ENCODE peak calls at places on chromosome 5, in five cellular contexts. One of them, this sample, is unnamed. For H3K27me3, the result is how much of the 10 kb centered on the place peaks cover.

GRCh38 chr5:81408496-81408895 is 14.6 kb upstream of the ACOT12 start:
- DNase-seq in esophagus squamous epithelium: no peak
- DNase-seq in tibial nerve: no peak
- DNase-seq in H1: no peak
- DNase-seq in IMR-90: no peak
- DNase-seq in this sample: no peak

GRCh38 chr5:159049844-159050318 is 49.8 kb downstream of the EBF1 start:
- DNase-seq in esophagus squamous epithelium: no peak
- DNase-seq in tibial nerve: no peak
- DNase-seq in H1: no peak
- DNase-seq in IMR-90: peak
- DNase-seq in this sample: peak

GRCh38 chr5:67059747-67060490 is 136.7 kb downstream of the CD180 start:
- DNase-seq in esophagus squamous epithelium: no peak
- DNase-seq in tibial nerve: no peak
- DNase-seq in H1: no peak
- DNase-seq in IMR-90: peak
- DNase-seq in this sample: no peak

GRCh38 chr5:133819977-133820471 is 148.4 kb downstream of the C5orf15 start:
- DNase-seq in esophagus squamous epithelium: no peak
- DNase-seq in tibial nerve: no peak
- DNase-seq in H1: no peak
- DNase-seq in IMR-90: no peak
- DNase-seq in this sample: no peak

GRCh38 chr5:17154211-17154996 is 63.0 kb upstream of the BASP1 start:
- DNase-seq in esophagus squamous epithelium: no peak
- DNase-seq in tibial nerve: no peak
- DNase-seq in H1: no peak
- DNase-seq in IMR-90: peak
- DNase-seq in this sample: no peak

GRCh38 chr5:173486826-173487225 is 129.6 kb downstream of the BOD1 start:
- DNase-seq in esophagus squamous epithelium: no peak
- DNase-seq in tibial nerve: no peak
- DNase-seq in H1: no peak
- DNase-seq in IMR-90: no peak
- DNase-seq in this sample: no peak

GRCh38 chr5:4018968-4019766 is 423.5 kb downstream of the IRX1 start:
- DNase-seq in esophagus squamous epithelium: no peak
- DNase-seq in tibial nerve: peak
- DNase-seq in H1: no peak
- DNase-seq in IMR-90: no peak
- DNase-seq in this sample: no peak

GRCh38 chr5:157459715-157460599 is at the start of gene NIPAL4:
- DNase-seq in esophagus squamous epithelium: no peak
- DNase-seq in tibial nerve: no peak
- DNase-seq in H1: peak
- DNase-seq in IMR-90: no peak
- DNase-seq in this sample: peak

GRCh38 chr5:52560366-52560765 is 227.3 kb upstream of the ITGA1 start:
- DNase-seq in esophagus squamous epithelium: no peak
- DNase-seq in tibial nerve: no peak
- DNase-seq in H1: no peak
- DNase-seq in IMR-90: no peak
- DNase-seq in this sample: no peak

GRCh38 chr5:147743686-147744332 is 38.7 kb downstream of the JAKMIP2 start:
- DNase-seq in esophagus squamous epithelium: no peak
- DNase-seq in tibial nerve: peak
- DNase-seq in H1: no peak
- DNase-seq in IMR-90: no peak
- DNase-seq in this sample: peak

GRCh38 chr5:95773325-95774059 is 42.4 kb downstream of the RHOBTB3 start:
- DNase-seq in esophagus squamous epithelium: no peak
- DNase-seq in tibial nerve: no peak
- DNase-seq in H1: no peak
- DNase-seq in IMR-90: peak
- DNase-seq in this sample: no peak

GRCh38 chr5:53616939-53617549 is 56.6 kb downstream of the NDUFS4 start:
- DNase-seq in esophagus squamous epithelium: no peak
- DNase-seq in tibial nerve: no peak
- DNase-seq in H1: no peak
- DNase-seq in IMR-90: peak
- DNase-seq in this sample: no peak

GRCh38 chr5:149011084-149011483 is 51.8 kb downstream of the SH3TC2 start:
- DNase-seq in esophagus squamous epithelium: no peak
- DNase-seq in tibial nerve: no peak
- DNase-seq in H1: no peak
- DNase-seq in IMR-90: peak
- DNase-seq in this sample: no peak

GRCh38 chr5:61386062-61386800 is 54.2 kb downstream of the ZSWIM6 start:
- DNase-seq in esophagus squamous epithelium: no peak
- DNase-seq in tibial nerve: no peak
- DNase-seq in H1: no peak
- DNase-seq in IMR-90: no peak
- DNase-seq in this sample: no peak

GRCh38 chr5:13595978-13596377 is 348.5 kb downstream of the DNAH5 start:
- DNase-seq in esophagus squamous epithelium: no peak
- DNase-seq in tibial nerve: no peak
- DNase-seq in H1: no peak
- DNase-seq in IMR-90: no peak
- DNase-seq in this sample: no peak

GRCh38 chr5:67063791-67064190 is 132.8 kb downstream of the CD180 start:
- DNase-seq in esophagus squamous epithelium: no peak
- DNase-seq in tibial nerve: no peak
- DNase-seq in H1: no peak
- DNase-seq in IMR-90: peak
- DNase-seq in this sample: no peak

GRCh38 chr5:107413754-107414153 is 257.0 kb downstream of the EFNA5 start:
- DNase-seq in esophagus squamous epithelium: no peak
- DNase-seq in tibial nerve: no peak
- DNase-seq in H1: no peak
- DNase-seq in IMR-90: no peak
- DNase-seq in this sample: no peak

GRCh38 chr5:141508808-141509611 is 20.1 kb downstream of the PCDHGC5 start:
- DNase-seq in esophagus squamous epithelium: no peak
- DNase-seq in tibial nerve: peak
- DNase-seq in H1: no peak
- DNase-seq in IMR-90: peak
- DNase-seq in this sample: peak

GRCh38 chr5:39942606-39943005 is 517.8 kb upstream of the DAB2 start:
- DNase-seq in esophagus squamous epithelium: no peak
- DNase-seq in tibial nerve: no peak
- DNase-seq in H1: no peak
- DNase-seq in IMR-90: no peak
- DNase-seq in this sample: no peak

GRCh38 chr5:173880306-173880985 is 7.7 kb upstream of the CPEB4 start:
- DNase-seq in esophagus squamous epithelium: no peak
- DNase-seq in tibial nerve: no peak
- DNase-seq in H1: no peak
- DNase-seq in IMR-90: peak
- DNase-seq in this sample: no peak

GRCh38 chr5:53109436-53110127 is at the start of gene MOCS2:
- DNase-seq in esophagus squamous epithelium: peak
- DNase-seq in tibial nerve: peak
- DNase-seq in H1: peak
- DNase-seq in IMR-90: peak
- DNase-seq in this sample: peak

GRCh38 chr5:143678148-143678906 is 133.6 kb upstream of the HMHB1 start:
- DNase-seq in esophagus squamous epithelium: no peak
- DNase-seq in tibial nerve: no peak
- DNase-seq in H1: no peak
- DNase-seq in IMR-90: no peak
- DNase-seq in this sample: no peak

GRCh38 chr5:41793156-41793770 is 77.0 kb downstream of the OXCT1 start:
- DNase-seq in esophagus squamous epithelium: no peak
- DNase-seq in tibial nerve: no peak
- DNase-seq in H1: no peak
- DNase-seq in IMR-90: peak
- DNase-seq in this sample: no peak

GRCh38 chr5:56012281-56012963 is 17.7 kb upstream of the IL6ST start:
- DNase-seq in esophagus squamous epithelium: no peak
- DNase-seq in tibial nerve: no peak
- DNase-seq in H1: no peak
- DNase-seq in IMR-90: peak
- DNase-seq in this sample: peak

GRCh38 chr5:143093452-143094086 is 309.9 kb downstream of the NR3C1 start:
- DNase-seq in esophagus squamous epithelium: no peak
- DNase-seq in tibial nerve: no peak
- DNase-seq in H1: no peak
- DNase-seq in IMR-90: no peak
- DNase-seq in this sample: no peak

GRCh38 chr5:67577424-67577823 is 380.8 kb upstream of the CD180 start:
- DNase-seq in esophagus squamous epithelium: no peak
- DNase-seq in tibial nerve: no peak
- DNase-seq in H1: no peak
- DNase-seq in IMR-90: peak
- DNase-seq in this sample: no peak

GRCh38 chr5:149666212-149666852 is 63.8 kb upstream of the PPARGC1B start:
- DNase-seq in esophagus squamous epithelium: no peak
- DNase-seq in tibial nerve: no peak
- DNase-seq in H1: no peak
- DNase-seq in IMR-90: peak
- DNase-seq in this sample: no peak

GRCh38 chr5:122965111-122965510 is 71.4 kb downstream of the PPIC start:
- DNase-seq in esophagus squamous epithelium: no peak
- DNase-seq in tibial nerve: no peak
- DNase-seq in H1: no peak
- DNase-seq in IMR-90: no peak
- DNase-seq in this sample: no peak

GRCh38 chr5:59503223-59503622 is 390.3 kb downstream of the PDE4D start:
- DNase-seq in esophagus squamous epithelium: no peak
- DNase-seq in tibial nerve: no peak
- DNase-seq in H1: no peak
- DNase-seq in IMR-90: no peak
- DNase-seq in this sample: no peak

GRCh38 chr5:137935190-137935589 is 45.9 kb downstream of the PKD2L2 start:
- DNase-seq in esophagus squamous epithelium: no peak
- DNase-seq in tibial nerve: no peak
- DNase-seq in H1: no peak
- DNase-seq in IMR-90: no peak
- DNase-seq in this sample: no peak

GRCh38 chr5:112154940-112155686 is 264.0 kb downstream of the EPB41L4A start:
- DNase-seq in esophagus squamous epithelium: no peak
- DNase-seq in tibial nerve: no peak
- DNase-seq in H1: no peak
- DNase-seq in IMR-90: peak
- DNase-seq in this sample: no peak

GRCh38 chr5:73896117-73896516 is 270.1 kb downstream of the ARHGEF28 start:
- DNase-seq in esophagus squamous epithelium: no peak
- DNase-seq in tibial nerve: no peak
- DNase-seq in H1: no peak
- DNase-seq in IMR-90: no peak
- DNase-seq in this sample: no peak
- H3K27me3 ChIP-seq in esophagus squamous epithelium: under half
- H3K27me3 ChIP-seq in tibial nerve: under half
- H3K27me3 ChIP-seq in H1: under half
- H3K27me3 ChIP-seq in IMR-90: under half
- H3K27me3 ChIP-seq in this sample: under half

GRCh38 chr5:9903806-9904205 is 273.7 kb upstream of the TAS2R1 start:
- DNase-seq in esophagus squamous epithelium: no peak
- DNase-seq in tibial nerve: no peak
- DNase-seq in H1: no peak
- DNase-seq in IMR-90: peak
- DNase-seq in this sample: no peak

GRCh38 chr5:9894571-9895304 is 264.6 kb upstream of the TAS2R1 start:
- DNase-seq in esophagus squamous epithelium: no peak
- DNase-seq in tibial nerve: no peak
- DNase-seq in H1: no peak
- DNase-seq in IMR-90: no peak
- DNase-seq in this sample: no peak

GRCh38 chr5:9892696-9893095 is 262.5 kb upstream of the TAS2R1 start:
- DNase-seq in esophagus squamous epithelium: no peak
- DNase-seq in tibial nerve: no peak
- DNase-seq in H1: no peak
- DNase-seq in IMR-90: no peak
- DNase-seq in this sample: no peak

GRCh38 chr5:9895305-9895650 is 265.1 kb upstream of the TAS2R1 start:
- DNase-seq in esophagus squamous epithelium: no peak
- DNase-seq in tibial nerve: no peak
- DNase-seq in H1: no peak
- DNase-seq in IMR-90: no peak
- DNase-seq in this sample: no peak

DNA sequence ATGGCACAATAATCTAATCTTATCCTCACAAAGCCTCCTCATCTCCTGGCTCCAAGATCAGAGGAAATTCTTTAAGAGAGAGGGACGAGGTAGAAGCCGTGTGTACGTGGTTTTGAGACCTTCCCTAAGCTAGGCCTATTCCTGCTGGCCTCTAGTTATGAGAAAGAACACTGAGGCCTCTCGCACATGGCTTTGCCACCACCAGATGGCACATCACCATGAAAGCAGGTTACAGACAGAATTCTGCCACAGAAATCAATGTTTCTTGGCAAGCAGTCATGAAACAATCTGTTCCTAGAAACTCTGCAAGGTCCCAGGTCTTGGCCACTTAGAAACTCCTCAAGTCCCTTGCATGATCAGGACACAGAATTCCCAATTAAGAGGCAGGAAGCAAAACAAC is 268.2 kb upstream of the TAS2R1 start:
- DNase-seq in esophagus squamous epithelium: no peak
- DNase-seq in tibial nerve: no peak
- DNase-seq in H1: peak
- DNase-seq in IMR-90: peak
- DNase-seq in this sample: no peak
- TF ChIP-seq CTCF in esophagus squamous epithelium: peak
- TF ChIP-seq CTCF in tibial nerve: no peak
- TF ChIP-seq CTCF in H1: peak
- TF ChIP-seq CTCF in IMR-90: peak
- TF ChIP-seq CTCF in this sample: no peak

GRCh38 chr5:132665681-132666080 is 7.7 kb downstream of the IL13 start:
- DNase-seq in esophagus squamous epithelium: no peak
- DNase-seq in tibial nerve: no peak
- DNase-seq in H1: no peak
- DNase-seq in IMR-90: no peak
- DNase-seq in this sample: no peak

GRCh38 chr5:132664696-132665209 is 6.8 kb downstream of the IL13 start:
- DNase-seq in esophagus squamous epithelium: no peak
- DNase-seq in tibial nerve: no peak
- DNase-seq in H1: no peak
- DNase-seq in IMR-90: no peak
- DNase-seq in this sample: no peak

GRCh38 chr5:132667761-132668705 is 5.8 kb upstream of the IL4 start:
- DNase-seq in esophagus squamous epithelium: no peak
- DNase-seq in tibial nerve: no peak
- DNase-seq in H1: no peak
- DNase-seq in IMR-90: no peak
- DNase-seq in this sample: no peak

GRCh38 chr5:132667309-132667708 is 6.5 kb upstream of the IL4 start:
- DNase-seq in esophagus squamous epithelium: no peak
- DNase-seq in tibial nerve: no peak
- DNase-seq in H1: no peak
- DNase-seq in IMR-90: no peak
- DNase-seq in this sample: no peak

GRCh38 chr5:132666310-132667123 is 7.3 kb upstream of the IL4 start:
- DNase-seq in esophagus squamous epithelium: no peak
- DNase-seq in tibial nerve: no peak
- DNase-seq in H1: no peak
- DNase-seq in IMR-90: no peak
- DNase-seq in this sample: no peak
- TF ChIP-seq POLR2A in esophagus squamous epithelium: no peak
- TF ChIP-seq POLR2A in tibial nerve: no peak
- TF ChIP-seq POLR2A in H1: no peak
- TF ChIP-seq POLR2A in IMR-90: no peak
- TF ChIP-seq POLR2A in this sample: no peak

GRCh38 chr5:2739360-2740050 is 12.0 kb downstream of the IRX2 start:
- DNase-seq in esophagus squamous epithelium: no peak
- DNase-seq in tibial nerve: no peak
- DNase-seq in H1: peak
- DNase-seq in IMR-90: no peak
- DNase-seq in this sample: no peak
- H3K27me3 ChIP-seq in esophagus squamous epithelium: under half
- H3K27me3 ChIP-seq in tibial nerve: half or more
- H3K27me3 ChIP-seq in H1: half or more
- H3K27me3 ChIP-seq in IMR-90: under half
- H3K27me3 ChIP-seq in this sample: under half